ENCODE peak calls at places on chromosomes 2 and 18, in seven cellular contexts. X is GM12878, A is kidney epithelial cell, U is mucosa of descending colon, Z is BJ, H is fibroblast of lung, S is prostate gland. I is an unnamed sample.

GRCh38 chr2:193141-193552 is 70.7 kb downstream of the SH3YL1 start:
- DNase-seq in X (peak; percentile 57), A (no peak), U (no peak), Z (peak; percentile 50), H (peak; percentile 59), S (no peak), I (no peak)

GRCh38 chr18:11040823-11041712 is 108.3 kb downstream of the PIEZO2 start:
- DNase-seq in X (no peak), A (no peak), U (no peak), Z (no peak), H (peak; percentile 80), S (peak; percentile 25), I (no peak)

GRCh38 chr2:19261061-19261460 is 97.4 kb downstream of the OSR1 start:
- DNase-seq in X (no peak), A (no peak), U (no peak), Z (no peak), H (peak; percentile 39), S (no peak), I (no peak)

GRCh38 chr2:238226698-238227586 is 12.9 kb downstream of the HES6 start:
- DNase-seq in X (no peak), A (no peak), U (no peak), Z (no peak), H (no peak), S (no peak), I (no peak)

GRCh38 chr18:37762076-37762475 is 196.5 kb upstream of the CELF4 start:
- DNase-seq in X (no peak), A (no peak), U (no peak), Z (no peak), H (no peak), S (no peak), I (no peak)

GRCh38 chr2:14072338-14072737 is 560.2 kb upstream of the LRATD1 start:
- DNase-seq in X (no peak), A (no peak), U (no peak), Z (no peak), H (peak; percentile 26), S (no peak), I (no peak)

GRCh38 chr2:72115361-72116080 is 32.1 kb downstream of the CYP26B1 start:
- DNase-seq in X (no peak), A (peak; percentile 74), U (no peak), Z (peak; percentile 72), H (peak; percentile 82), S (peak; percentile 87), I (peak; percentile 89)

GRCh38 chr2:133252770-133253355 is 315.4 kb downstream of the NCKAP5 start:
- DNase-seq in X (no peak), A (no peak), U (no peak), Z (no peak), H (no peak), S (no peak), I (no peak)

GRCh38 chr2:82139979-82140611 is 1835.5 kb upstream of the LRRTM1 start:
- DNase-seq in X (no peak), A (peak; percentile 37), U (no peak), Z (no peak), H (no peak), S (peak; percentile 43), I (no peak)

GRCh38 chr2:217279571-217279970 is 419.7 kb upstream of the TNP1 start:
- DNase-seq in X (no peak), A (peak; percentile 74), U (no peak), Z (peak; percentile 95), H (peak; percentile 91), S (no peak), I (no peak)

GRCh38 chr18:13242797-13243196 is 24.2 kb downstream of the LDLRAD4 start:
- DNase-seq in X (no peak), A (no peak), U (no peak), Z (no peak), H (no peak), S (no peak), I (peak; percentile 24)

DNA sequence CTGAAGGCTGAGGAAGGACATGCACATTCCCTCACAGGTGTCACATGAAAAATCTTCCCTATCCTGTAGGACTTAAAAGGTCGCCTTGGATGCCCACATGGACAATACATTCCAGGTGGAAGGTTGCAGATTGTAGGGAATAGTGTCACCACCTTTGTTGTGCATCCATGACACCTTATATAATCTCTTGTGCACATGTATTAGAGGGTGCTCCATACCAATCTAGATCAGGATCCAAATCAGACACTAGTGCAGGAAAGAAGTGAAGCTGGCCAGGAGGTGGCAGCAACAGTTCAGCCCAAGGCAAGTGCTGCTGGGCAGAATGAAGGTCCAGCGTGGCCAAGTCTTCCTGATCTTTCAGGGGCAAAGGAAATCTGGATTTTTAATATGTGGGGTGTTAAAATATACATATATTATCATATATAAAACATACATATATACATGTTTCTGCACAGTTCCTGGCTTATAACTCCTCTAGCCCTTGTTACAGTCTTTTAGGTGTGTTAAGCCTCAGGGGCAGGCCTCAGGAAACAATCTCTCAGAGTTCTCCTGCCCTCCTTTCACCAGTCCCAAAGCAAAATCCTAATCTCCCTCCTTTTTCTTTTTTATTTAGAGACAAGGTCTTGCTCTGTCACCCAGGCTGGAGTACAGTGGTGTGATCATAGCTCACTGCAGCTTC is 16.6 kb downstream of the NIF3L1 start:
- DNase-seq in X (no peak), A (peak; percentile 21), U (peak; percentile 84), Z (no peak), H (peak; percentile 75), S (peak; percentile 54), I (no peak)
- H3K36me3 ChIP-seq in X (peaks cover 5% of the 10 kb centered on the region), A (no peaks in the 10 kb centered on the region), U (no peaks in the 10 kb centered on the region), Z (no peaks in the 10 kb centered on the region), H (peaks cover 4% of the 10 kb centered on the region), S (peaks cover 3% of the 10 kb centered on the region), I (no peaks in the 10 kb centered on the region)

GRCh38 chr18:79625924-79626561 is 53.6 kb upstream of the CTDP1 start:
- DNase-seq in X (no peak), A (no peak), U (no peak), Z (no peak), H (no peak), S (no peak), I (no peak)

GRCh38 chr18:79626905-79627749 is 52.5 kb upstream of the CTDP1 start:
- DNase-seq in X (no peak), A (no peak), U (no peak), Z (no peak), H (no peak), S (no peak), I (no peak)

GRCh38 chr18:79627750-79628294 is 51.8 kb upstream of the CTDP1 start:
- DNase-seq in X (no peak), A (no peak), U (no peak), Z (no peak), H (no peak), S (no peak), I (no peak)

GRCh38 chr18:79624356-79624961 is 55.1 kb upstream of the CTDP1 start:
- DNase-seq in X (peak; percentile 13), A (no peak), U (no peak), Z (no peak), H (no peak), S (no peak), I (no peak)

GRCh38 chr18:79625195-79625923 is 54.2 kb upstream of the CTDP1 start:
- DNase-seq in X (peak; percentile 79), A (no peak), U (no peak), Z (no peak), H (no peak), S (no peak), I (no peak)
- H3K4me3 ChIP-seq in X (peak overlapping the region; percentile 23), A (no peak overlapping the region), U (no peak overlapping the region), Z (no peak overlapping the region), H (no peak overlapping the region), S (no peak overlapping the region), I (no peak overlapping the region)

GRCh38 chr18:45901654-45902210 is 65.4 kb downstream of the EPG5 start:
- DNase-seq in X (no peak), A (no peak), U (no peak), Z (no peak), H (no peak), S (no peak), I (no peak)
- H3K36me3 ChIP-seq in X (peaks cover 6% of the 10 kb centered on the region), A (peaks cover 2% of the 10 kb centered on the region), U (peaks cover 19% of the 10 kb centered on the region), Z (peaks cover 20% of the 10 kb centered on the region), H (peaks cover 14% of the 10 kb centered on the region), S (peaks cover 2% of the 10 kb centered on the region), I (peaks cover 5% of the 10 kb centered on the region)

DNA sequence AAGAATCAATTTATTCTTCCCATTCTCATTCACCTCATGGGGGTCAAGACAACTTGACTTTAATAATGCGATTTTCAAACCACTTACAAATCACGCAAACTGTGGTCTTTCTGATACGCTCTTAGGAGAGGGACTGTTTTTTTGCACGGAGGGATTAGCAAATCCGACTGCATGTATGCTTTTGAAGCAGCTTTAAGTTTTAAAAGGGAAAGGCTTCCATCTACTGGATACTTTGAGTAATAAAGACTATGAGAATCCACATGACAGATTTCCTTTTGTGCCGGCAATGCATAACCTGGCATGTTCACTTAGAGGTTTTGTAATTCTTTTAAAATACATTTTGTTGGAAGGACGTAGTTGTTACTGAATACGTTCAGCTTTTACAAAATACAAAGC is 322.9 kb upstream of the KCNJ3 start:
- DNase-seq in X (no peak), A (peak; percentile 14), U (no peak), Z (no peak), H (peak; percentile 81), S (no peak), I (no peak)
- H3K4me3 ChIP-seq in X (no peak overlapping the region), A (no peak overlapping the region), U (no peak overlapping the region), Z (no peak overlapping the region), H (no peak overlapping the region), S (no peak overlapping the region), I (no peak overlapping the region)

I was measured in breast epithelium.